ENCODE peak calls at places on chromosomes 6 and 20, in eight cellular contexts. I is brain microvascular endothelial cell; A is breast epithelium; X is HCT116; E is adrenal gland; B is cardiac muscle cell; O is CD4-positive, CD25-positive, alpha-beta regulatory T cell; M is HepG2. U is an unnamed sample. For H3K36me3, the result is how much of the 10 kb centered on the place peaks cover.

GRCh38 chr20:13492001-13492480 is 146.7 kb downstream of the TASP1 start:
- DNase-seq in I (peak), A (peak), X (no peak), E (no peak), B (peak), O (no peak), M (no peak), U (no peak)

GRCh38 chr20:44901972-44902371 is 7.9 kb upstream of the PABPC1L start:
- DNase-seq in I (peak), A (no peak), X (no peak), E (no peak), B (no peak), O (no peak), M (no peak), U (no peak)

GRCh38 chr6:41537359-41537758 is 8.8 kb upstream of the FOXP4 start:
- DNase-seq in I (no peak), A (no peak), X (no peak), E (no peak), B (no peak), O (no peak), M (no peak), U (no peak)

GRCh38 chr6:3250278-3250677 is 8.5 kb upstream of the PSMG4 start:
- DNase-seq in I (no peak), A (no peak), X (no peak), E (no peak), B (no peak), O (no peak), M (no peak), U (no peak)

GRCh38 chr6:88244721-88245120 is 78.6 kb upstream of the CNR1 start:
- DNase-seq in I (no peak), A (no peak), X (no peak), E (no peak), B (no peak), O (no peak), M (no peak), U (no peak)

GRCh38 chr20:53100476-53100911 is 128.3 kb downstream of the TSHZ2 start:
- DNase-seq in I (no peak), A (peak), X (no peak), E (no peak), B (peak), O (no peak), M (no peak), U (no peak)

GRCh38 chr6:157650261-157650640 is 172.8 kb upstream of the SNX9 start:
- DNase-seq in I (no peak), A (no peak), X (no peak), E (no peak), B (peak), O (no peak), M (no peak), U (no peak)

GRCh38 chr6:133551847-133552331 is 310.7 kb downstream of the EYA4 start:
- DNase-seq in I (peak), A (no peak), X (no peak), E (no peak), B (peak), O (no peak), M (no peak), U (peak)

GRCh38 chr6:167481527-167481926 is 156.6 kb downstream of the TTLL2 start:
- DNase-seq in I (no peak), A (no peak), X (no peak), E (peak), B (no peak), O (no peak), M (no peak), U (no peak)

GRCh38 chr6:127516676-127517273 is 2.4 kb downstream of the MTCL3 start:
- DNase-seq in I (peak), A (no peak), X (peak), E (peak), B (peak), O (peak), M (peak), U (no peak)

GRCh38 chr6:110628330-110628729 is 151.9 kb upstream of the SLC22A16 start:
- DNase-seq in I (peak), A (no peak), X (no peak), E (no peak), B (peak), O (no peak), M (no peak), U (no peak)

GRCh38 chr20:46130534-46130933 is 12.4 kb downstream of the CD40 start:
- DNase-seq in I (no peak), A (no peak), X (no peak), E (no peak), B (no peak), O (no peak), M (no peak), U (peak)

DNA sequence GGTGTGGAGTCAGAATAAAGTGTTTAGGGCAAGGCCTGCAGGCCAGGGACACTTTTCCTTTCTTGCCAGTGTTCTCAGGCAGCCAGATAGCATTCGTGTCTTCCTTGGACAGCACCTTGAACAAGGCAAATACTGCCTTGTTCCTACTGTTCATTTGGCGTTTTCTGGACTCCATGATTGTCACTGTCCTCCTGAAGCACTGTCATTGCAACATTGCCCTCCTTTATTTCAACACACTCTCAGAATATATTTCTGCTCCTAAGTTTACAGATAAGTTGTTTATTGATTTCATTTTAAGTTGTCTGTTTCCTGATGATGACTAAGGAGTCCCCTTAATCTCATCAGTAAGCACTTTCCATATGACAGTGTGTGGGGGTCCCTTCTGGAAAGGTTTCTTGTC is 15.1 kb upstream of the DEF6 start:
- DNase-seq in I (no peak), A (no peak), X (no peak), E (no peak), B (no peak), O (no peak), M (no peak), U (no peak)
- H3K36me3 ChIP-seq in I (under half), A (under half), X (under half), E (half or more), B (under half), O (half or more), M (under half), U (under half)

GRCh38 chr20:25277051-25277801 is 29.3 kb downstream of the PYGB start:
- DNase-seq in I (no peak), A (peak), X (no peak), E (peak), B (no peak), O (no peak), M (no peak), U (peak)

GRCh38 chr20:25278636-25279361 is 30.9 kb downstream of the PYGB start:
- DNase-seq in I (no peak), A (peak), X (no peak), E (peak), B (no peak), O (no peak), M (no peak), U (no peak)

GRCh38 chr20:25276533-25277050 is 28.7 kb downstream of the PYGB start:
- DNase-seq in I (no peak), A (peak), X (no peak), E (peak), B (no peak), O (no peak), M (no peak), U (no peak)

GRCh38 chr20:25279403-25279802 is 31.5 kb downstream of the PYGB start:
- DNase-seq in I (no peak), A (peak), X (no peak), E (peak), B (no peak), O (no peak), M (no peak), U (no peak)

GRCh38 chr20:25277941-25278521 is 30.1 kb downstream of the PYGB start:
- DNase-seq in I (no peak), A (no peak), X (no peak), E (peak), B (no peak), O (no peak), M (no peak), U (peak)
- H3K36me3 ChIP-seq in I (half or more), A (under half), X (under half), E (half or more), B (half or more), O (under half), M (half or more), U (under half)

GRCh38 chr20:37189617-37190016 is 10.3 kb upstream of the MROH8 start:
- DNase-seq in I (no peak), A (no peak), X (no peak), E (no peak), B (no peak), O (no peak), M (no peak), U (no peak)
- H3K36me3 ChIP-seq in I (under half), A (under half), X (under half), E (under half), B (under half), O (under half), M (half or more), U (under half)

GRCh38 chr6:96563853-96564252 is 925 bp downstream of the FHL5 start:
- DNase-seq in I (no peak), A (no peak), X (no peak), E (no peak), B (no peak), O (no peak), M (no peak), U (no peak)
- H3K36me3 ChIP-seq in I (under half), A (under half), X (under half), E (under half), B (under half), O (under half), M (under half), U (under half)

DNA sequence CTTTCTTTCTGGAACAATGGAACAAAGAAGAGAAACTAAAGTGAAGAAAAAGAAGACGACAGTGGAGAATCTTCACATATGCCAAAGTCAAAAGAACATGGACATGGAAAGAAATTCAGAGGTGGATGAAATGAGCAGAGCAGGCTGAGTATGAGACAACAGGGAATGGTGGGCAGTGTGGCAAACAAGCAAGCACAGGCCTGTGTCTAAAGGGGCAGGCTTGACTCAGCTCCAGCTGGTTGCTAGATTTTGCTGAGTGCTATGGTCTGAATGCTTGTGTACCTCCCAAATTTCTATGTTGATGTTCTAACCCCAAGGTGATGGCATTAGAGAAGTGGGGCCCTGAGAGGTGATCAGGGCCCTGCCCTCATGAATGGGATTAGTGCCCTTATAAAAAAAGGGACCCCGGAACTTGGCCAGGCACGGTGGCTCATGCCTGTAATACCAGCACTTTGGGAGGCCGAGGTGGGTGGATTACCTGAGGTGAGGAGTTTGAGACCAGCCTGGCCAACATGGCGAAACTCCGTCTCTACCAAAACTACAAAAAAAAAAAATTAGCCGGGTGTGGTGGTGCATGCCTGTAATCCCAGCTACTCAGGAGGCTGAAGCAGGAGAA is 49.6 kb downstream of the ZMYND8 start:
- DNase-seq in I (no peak), A (no peak), X (no peak), E (no peak), B (no peak), O (no peak), M (no peak), U (no peak)
- H3K36me3 ChIP-seq in I (half or more), A (under half), X (under half), E (under half), B (under half), O (half or more), M (half or more), U (under half)

DNA sequence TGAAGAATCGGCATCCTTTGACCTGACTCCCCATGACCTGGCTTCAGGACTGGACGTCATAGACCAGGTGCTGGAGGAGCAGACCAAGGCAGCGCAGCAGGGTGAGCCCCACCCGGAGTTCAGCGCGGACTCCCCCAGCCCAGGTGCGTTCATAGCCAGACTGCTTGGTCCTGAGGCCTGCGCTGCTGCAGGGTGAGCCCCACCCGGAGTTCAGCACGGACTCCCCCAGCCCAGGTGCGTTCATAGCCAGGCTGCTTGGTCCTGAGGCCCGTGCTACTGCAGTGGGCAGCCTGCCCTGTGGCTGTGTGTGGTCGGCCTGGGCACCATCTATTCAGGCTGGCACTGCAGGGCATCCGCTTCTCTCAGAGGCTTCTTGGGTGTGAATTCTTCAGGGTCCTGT is 15.8 kb downstream of the RTEL1 start:
- DNase-seq in I (no peak), A (no peak), X (no peak), E (no peak), B (no peak), O (no peak), M (no peak), U (no peak)
- H3K36me3 ChIP-seq in I (under half), A (under half), X (under half), E (under half), B (under half), O (under half), M (under half), U (half or more)

DNA sequence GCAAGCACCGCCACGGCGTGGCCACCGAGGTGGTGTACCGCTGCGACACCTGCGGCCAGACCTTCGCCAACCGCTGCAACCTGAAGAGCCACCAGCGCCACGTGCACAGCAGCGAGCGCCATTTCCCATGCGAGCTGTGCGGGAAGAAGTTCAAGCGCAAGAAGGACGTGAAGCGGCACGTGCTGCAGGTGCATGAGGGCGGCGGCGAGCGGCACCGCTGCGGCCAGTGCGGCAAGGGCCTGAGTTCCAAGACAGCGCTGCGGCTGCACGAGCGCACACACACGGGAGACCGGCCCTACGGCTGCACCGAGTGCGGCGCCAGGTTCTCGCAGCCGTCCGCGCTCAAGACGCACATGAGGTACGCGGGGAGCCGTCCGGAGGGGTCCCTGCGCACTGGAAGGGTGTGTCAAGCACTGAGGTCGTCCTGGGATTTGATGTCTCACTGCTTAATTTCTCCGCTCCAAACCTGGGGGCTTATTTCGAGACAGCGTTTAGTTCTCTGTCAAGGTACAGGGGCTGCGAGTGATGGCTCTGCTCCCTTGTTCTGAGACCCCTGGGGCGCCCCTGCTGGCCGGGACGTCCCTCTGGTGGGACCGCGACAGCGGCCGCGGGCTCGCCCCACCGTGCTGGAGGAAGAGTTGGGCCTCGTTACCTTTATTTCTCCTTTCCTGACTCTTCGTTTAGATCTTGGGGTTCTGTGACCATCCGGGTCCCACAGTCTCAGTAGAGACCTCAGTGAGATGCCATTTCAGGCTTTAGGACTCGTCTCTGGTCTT is 3.6 kb downstream of the GZF1 start:
- DNase-seq in I (no peak), A (no peak), X (no peak), E (no peak), B (no peak), O (no peak), M (no peak), U (no peak)
- H3K36me3 ChIP-seq in I (under half), A (under half), X (under half), E (under half), B (under half), O (under half), M (under half), U (under half)

DNA sequence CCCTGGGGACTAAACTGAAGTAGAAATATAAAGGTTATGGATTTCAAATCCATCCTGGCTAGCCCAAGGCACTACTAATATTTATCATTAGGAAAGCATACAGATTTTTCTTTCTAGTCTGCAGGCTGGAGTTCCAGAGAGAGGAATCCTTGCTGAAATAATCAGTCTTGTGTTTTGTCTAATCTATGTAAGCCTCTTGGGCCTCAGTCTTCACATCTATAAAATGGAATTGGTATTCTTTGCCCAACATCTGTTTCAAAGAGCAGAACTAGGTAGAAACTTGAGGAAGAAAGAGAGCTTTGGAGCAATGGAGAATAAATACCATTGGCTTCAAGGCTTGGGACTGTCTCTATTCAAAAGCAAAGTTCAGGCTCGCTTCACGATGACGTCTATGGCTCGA is 212.0 kb downstream of the ZMYND8 start:
- DNase-seq in I (no peak), A (no peak), X (no peak), E (no peak), B (no peak), O (no peak), M (no peak), U (no peak)
- H3K36me3 ChIP-seq in I (under half), A (under half), X (under half), E (under half), B (under half), O (under half), M (under half), U (under half)

GRCh38 chr20:63961664-63962425 is 5.6 kb upstream of the UCKL1 start:
- DNase-seq in I (no peak), A (no peak), X (no peak), E (no peak), B (no peak), O (no peak), M (no peak), U (no peak)

GRCh38 chr20:63962426-63963347 is 6.5 kb upstream of the UCKL1 start:
- DNase-seq in I (no peak), A (no peak), X (no peak), E (no peak), B (no peak), O (no peak), M (no peak), U (no peak)

GRCh38 chr20:63964412-63964811 is 5.3 kb downstream of the ZNF512B start:
- DNase-seq in I (no peak), A (no peak), X (no peak), E (no peak), B (no peak), O (no peak), M (no peak), U (no peak)

GRCh38 chr20:63963348-63963741 is 6.4 kb downstream of the ZNF512B start:
- DNase-seq in I (no peak), A (no peak), X (no peak), E (no peak), B (no peak), O (no peak), M (no peak), U (no peak)

DNA sequence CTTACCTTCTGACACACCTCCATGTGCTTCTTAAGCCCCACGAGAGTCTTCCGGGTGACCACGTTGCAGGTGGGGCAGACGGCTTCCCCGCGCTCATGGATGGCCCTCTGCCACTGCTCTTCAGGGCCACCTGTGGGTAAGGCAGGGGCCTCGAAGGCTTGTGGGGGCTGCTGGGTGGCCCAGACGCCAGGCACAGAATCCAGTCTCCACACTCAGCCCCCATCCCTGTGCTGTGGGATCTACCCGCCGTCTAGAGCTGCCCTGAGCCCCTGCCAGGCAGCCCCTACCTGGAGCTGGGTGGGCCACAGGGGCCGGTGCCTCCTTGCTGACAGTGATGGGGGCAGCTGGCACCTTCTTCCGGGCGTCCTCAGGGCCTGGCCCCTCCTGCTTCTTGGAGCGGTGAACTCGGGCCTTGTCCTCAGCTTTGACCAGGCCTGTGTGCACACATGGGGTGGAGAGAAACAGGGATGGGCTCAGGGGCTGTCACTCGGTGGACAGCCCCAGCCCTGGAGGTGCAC is 5.9 kb downstream of the ZNF512B start:
- DNase-seq in I (no peak), A (no peak), X (no peak), E (no peak), B (no peak), O (no peak), M (no peak), U (no peak)
- H3K36me3 ChIP-seq in I (half or more), A (under half), X (under half), E (half or more), B (under half), O (under half), M (half or more), U (under half)

DNA sequence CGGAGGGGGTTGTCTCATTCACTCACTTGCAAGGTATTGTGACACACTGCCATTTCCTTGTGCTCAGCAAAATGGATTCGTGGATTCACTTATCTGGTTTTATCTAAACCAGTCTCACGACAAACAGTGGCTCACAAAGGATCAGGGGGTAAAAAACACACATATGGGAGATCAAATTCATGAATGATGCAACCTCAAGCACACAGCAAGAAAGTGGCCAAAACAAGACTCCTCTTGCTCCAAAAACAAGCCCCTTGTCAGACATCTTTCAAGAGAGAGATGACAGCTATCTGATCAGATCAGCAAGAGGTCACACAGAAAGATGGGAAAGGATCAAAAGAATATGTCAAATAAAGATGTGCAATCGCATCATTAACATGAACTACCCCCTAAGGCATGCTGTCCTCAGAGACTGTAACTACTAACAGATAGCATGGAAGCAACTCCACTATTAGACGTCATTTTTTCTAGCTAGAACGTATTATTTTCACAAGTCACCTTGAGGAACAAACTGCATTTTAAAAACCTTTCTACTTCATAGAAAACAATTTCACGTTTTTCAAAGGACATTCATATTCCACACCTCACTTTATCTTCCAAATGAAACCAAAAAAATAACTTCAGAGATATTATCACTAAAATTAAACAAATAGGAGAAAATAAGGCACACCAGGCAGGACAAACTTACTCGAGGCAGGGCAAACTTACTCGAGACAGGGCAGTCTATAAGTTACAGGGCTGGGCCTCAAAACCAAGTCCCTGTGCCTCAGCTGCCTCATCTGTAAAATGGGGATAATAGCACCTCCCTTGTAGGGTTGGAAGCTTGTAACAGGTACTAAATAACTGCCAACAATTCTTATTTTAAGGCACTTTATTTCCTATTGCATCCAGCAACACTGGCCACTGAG is 122.3 kb downstream of the PREX1 start:
- DNase-seq in I (no peak), A (no peak), X (no peak), E (no peak), B (peak), O (no peak), M (no peak), U (no peak)
- H3K36me3 ChIP-seq in I (under half), A (under half), X (under half), E (under half), B (under half), O (half or more), M (under half), U (under half)

U was measured in gastrocnemius medialis.